ENCODE peak calls at places on chromosomes 13 and 19, in four cellular contexts. S is AG09319, F is K562, T is tibial nerve. Z is an unnamed sample.

GRCh38 chr19:38970664-38971532 is 4.6 kb downstream of the FBXO17 start:
- DNase-seq in S (no peak), F (no peak), T (no peak), Z (no peak)

GRCh38 chr19:16584825-16585801 is 12.9 kb upstream of the SLC35E1 start:
- DNase-seq in S (no peak), F (peak), T (no peak), Z (no peak)

GRCh38 chr19:17497149-17497798 is 14.2 kb upstream of the PGLS start:
- DNase-seq in S (no peak), F (no peak), T (no peak), Z (no peak)

GRCh38 chr13:35228536-35228935 is 248.0 kb downstream of the MAB21L1 start:
- DNase-seq in S (no peak), F (no peak), T (no peak), Z (no peak)

GRCh38 chr13:43245374-43245964 is 222.1 kb downstream of the DNAJC15 start:
- DNase-seq in S (peak), F (no peak), T (no peak), Z (no peak)

GRCh38 chr13:46489586-46490023 is 63.4 kb upstream of the LRCH1 start:
- DNase-seq in S (peak), F (no peak), T (peak), Z (no peak)

GRCh38 chr19:8626823-8627222 is 3.6 kb upstream of the NFILZ start:
- DNase-seq in S (no peak), F (no peak), T (no peak), Z (no peak)

GRCh38 chr13:40158218-40158617 is 502.8 kb downstream of the COG6 start:
- DNase-seq in S (no peak), F (no peak), T (no peak), Z (peak)

GRCh38 chr19:33177417-33177976 is 16.6 kb upstream of the LRP3 start:
- DNase-seq in S (no peak), F (no peak), T (no peak), Z (peak)

GRCh38 chr13:107681611-107682010 is 533.7 kb downstream of the LIG4 start:
- DNase-seq in S (no peak), F (no peak), T (no peak), Z (no peak)

GRCh38 chr13:114112231-114112825 is 20.1 kb downstream of the RASA3 start:
- DNase-seq in S (no peak), F (no peak), T (no peak), Z (no peak)

GRCh38 chr13:114115191-114115671 is 17.2 kb downstream of the RASA3 start:
- DNase-seq in S (no peak), F (peak), T (no peak), Z (peak)

GRCh38 chr13:114113961-114114360 is 18.5 kb downstream of the RASA3 start:
- DNase-seq in S (no peak), F (no peak), T (no peak), Z (no peak)

GRCh38 chr13:114111577-114111976 is 20.8 kb downstream of the RASA3 start:
- DNase-seq in S (peak), F (no peak), T (no peak), Z (peak)

GRCh38 chr13:114112826-114113322 is 19.5 kb downstream of the RASA3 start:
- DNase-seq in S (no peak), F (no peak), T (no peak), Z (no peak)
- TF ChIP-seq CTCF in S (no peak), F (no peak), T (no peak), Z (no peak)

DNA sequence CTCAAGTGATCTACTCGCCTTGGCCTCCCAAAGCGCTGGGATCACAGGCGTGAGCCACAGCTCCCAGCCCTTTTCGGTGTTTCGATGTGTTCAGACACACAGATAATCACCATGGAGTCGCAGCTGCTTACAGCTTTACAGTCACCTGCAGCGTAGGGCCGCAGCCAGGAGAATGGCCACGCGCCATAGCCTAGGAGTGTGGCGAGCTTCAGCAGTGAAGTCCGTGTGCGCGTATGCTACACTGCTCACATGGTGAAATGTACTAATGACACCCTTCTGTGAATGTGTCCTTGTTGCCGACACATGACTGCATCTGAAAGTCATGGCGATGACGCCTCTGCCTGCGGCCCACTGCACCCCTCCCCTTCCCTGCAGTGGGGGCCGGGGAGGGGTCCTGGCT is 23.6 kb downstream of the AP3D1 start:
- DNase-seq in S (no peak), F (no peak), T (no peak), Z (no peak)
- TF ChIP-seq CTCF in S (no peak), F (no peak), T (no peak), Z (no peak)

DNA sequence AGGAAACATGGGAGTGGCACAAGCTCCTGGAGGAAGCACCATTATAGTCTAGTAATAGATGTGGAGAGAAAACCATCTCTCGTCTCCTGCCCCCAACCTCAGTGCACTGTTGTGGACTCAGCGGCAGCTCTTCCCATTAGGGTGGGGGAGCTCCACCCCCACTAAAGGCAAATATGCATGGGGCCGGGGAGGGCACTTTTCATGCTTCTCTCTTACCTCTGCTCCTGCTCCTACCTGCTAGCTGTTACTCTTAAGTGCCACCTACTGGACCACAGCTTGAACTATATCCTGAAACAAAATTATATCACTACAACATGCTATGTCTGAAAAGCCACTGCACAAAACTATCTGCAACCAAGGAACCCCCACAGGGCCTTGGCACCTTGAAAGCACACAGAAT is 112.6 kb upstream of the DACH1 start:
- DNase-seq in S (no peak), F (peak), T (no peak), Z (no peak)
- TF ChIP-seq CTCF in S (peak), F (no peak), T (no peak), Z (no peak)

GRCh38 chr13:27559714-27560113 is 60.6 kb downstream of the LNX2 start:
- DNase-seq in S (no peak), F (no peak), T (no peak), Z (peak)

GRCh38 chr13:27551563-27551962 is 68.8 kb downstream of the LNX2 start:
- DNase-seq in S (no peak), F (no peak), T (no peak), Z (no peak)

GRCh38 chr13:27556109-27556508 is 64.2 kb downstream of the LNX2 start:
- DNase-seq in S (peak), F (no peak), T (peak), Z (no peak)
- TF ChIP-seq CTCF in S (peak), F (no peak), T (peak), Z (no peak)

GRCh38 chr19:42635233-42635539 is 40.5 kb upstream of the CEACAM8 start:
- DNase-seq in S (no peak), F (no peak), T (no peak), Z (no peak)

GRCh38 chr19:42629191-42629590 is 34.5 kb upstream of the CEACAM8 start:
- DNase-seq in S (no peak), F (no peak), T (no peak), Z (no peak)

DNA sequence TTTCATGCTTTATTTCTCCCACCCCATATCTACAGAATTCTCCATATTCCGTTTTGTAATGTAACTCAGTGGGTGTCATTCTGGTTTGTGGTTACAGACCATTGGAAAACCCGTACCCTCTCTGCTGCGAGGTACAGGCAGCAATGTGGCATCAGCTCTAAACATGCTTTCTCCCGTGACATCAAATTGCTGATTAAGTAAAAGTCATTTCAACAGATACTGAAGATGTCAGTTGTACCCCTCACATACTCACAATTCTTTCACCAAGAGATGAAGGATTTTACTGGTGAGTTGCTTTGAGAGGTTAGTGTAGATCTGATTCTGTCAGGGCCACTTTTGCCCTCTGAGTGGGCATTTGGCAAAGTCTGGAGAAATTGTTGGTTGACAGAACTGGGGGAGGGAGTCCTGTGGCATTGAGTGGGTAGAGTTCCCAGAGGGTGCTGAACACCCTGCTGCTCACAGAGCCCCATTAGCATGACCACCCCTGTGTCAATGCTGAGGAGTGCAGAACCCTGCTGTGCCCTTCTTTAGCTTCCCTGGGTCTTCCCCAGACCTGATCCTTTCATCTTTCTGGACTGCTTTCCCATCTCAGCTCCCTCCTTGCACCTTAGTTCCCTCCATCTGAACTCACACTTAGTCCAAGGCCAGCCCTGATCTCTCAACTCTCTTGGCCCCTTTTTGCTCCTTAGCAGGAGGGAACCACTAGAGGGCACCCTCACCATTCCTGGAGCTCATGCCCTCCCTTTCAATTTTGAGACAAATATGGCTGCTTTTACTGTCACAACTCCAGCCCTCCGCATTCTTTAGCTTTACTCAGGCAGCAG is 39.9 kb upstream of the CEACAM8 start:
- DNase-seq in S (no peak), F (peak), T (peak), Z (peak)
- TF ChIP-seq CTCF in S (peak), F (peak), T (no peak), Z (peak)

GRCh38 chr13:23087884-23088283 is 92.9 kb upstream of the SGCG start:
- DNase-seq in S (no peak), F (peak), T (peak), Z (peak)
- TF ChIP-seq CTCF in S (peak), F (peak), T (no peak), Z (peak)

GRCh38 chr13:81493144-81493543 is 1152.2 kb upstream of the SPRY2 start:
- DNase-seq in S (no peak), F (no peak), T (no peak), Z (no peak)

GRCh38 chr13:81488021-81488420 is 1147.1 kb upstream of the SPRY2 start:
- DNase-seq in S (no peak), F (no peak), T (no peak), Z (no peak)

GRCh38 chr13:81487151-81487550 is 1146.2 kb upstream of the SPRY2 start:
- DNase-seq in S (no peak), F (peak), T (no peak), Z (no peak)
- TF ChIP-seq CTCF in S (no peak), F (no peak), T (no peak), Z (no peak)

DNA sequence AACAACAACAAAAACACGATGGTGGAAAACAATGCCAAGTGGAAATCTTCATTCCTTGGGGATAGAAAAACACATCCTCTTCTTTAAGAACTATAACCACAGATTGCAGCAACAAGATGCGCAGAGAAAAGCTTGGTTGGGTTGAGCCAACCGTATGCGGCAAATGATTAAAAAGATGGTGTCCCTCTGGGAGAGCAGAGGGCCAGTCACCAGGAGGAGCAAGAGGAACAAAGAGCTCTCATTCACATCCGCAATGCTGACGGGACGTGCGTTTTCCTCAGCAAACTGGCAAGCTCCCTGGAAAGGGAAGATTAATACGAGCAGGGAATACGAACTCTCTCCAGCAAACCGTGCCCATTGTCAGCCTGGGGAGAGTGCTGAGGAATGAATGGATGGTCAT is 141.6 kb downstream of the KATNAL1 start:
- DNase-seq in S (no peak), F (no peak), T (peak), Z (no peak)
- TF ChIP-seq CTCF in S (peak), F (no peak), T (no peak), Z (no peak)

GRCh38 chr13:56561327-56561726 is 579.4 kb upstream of the PRR20A start:
- DNase-seq in S (no peak), F (peak), T (no peak), Z (no peak)
- TF ChIP-seq CTCF in S (no peak), F (no peak), T (no peak), Z (no peak)